ENCODE peak calls at places on chromosomes 16 and 17, in five cellular contexts. G, O, A, D and W are unnamed samples.

GRCh38 chr17:58577696-58578095 is 63.3 kb upstream of the MTMR4 start:
- DNase-seq in G (peak), D (peak), A (peak), O (peak), W (no peak)

GRCh38 chr16:69105501-69106361 is at the start of gene HAS3:
- DNase-seq in O (peak), A (peak), D (peak), G (peak), W (no peak)

GRCh38 chr17:44345497-44346026 is 460 bp downstream of the GRN start:
- DNase-seq in A (peak), D (peak), O (peak), G (peak), W (peak)

GRCh38 chr16:73064996-73065349 is 17.0 kb upstream of the ZFHX3 start:
- DNase-seq in O (no peak), D (no peak), G (no peak), A (no peak), W (no peak)

GRCh38 chr16:12583237-12583897 is 220.3 kb downstream of the CPPED1 start:
- DNase-seq in A (no peak), O (no peak), D (no peak), G (no peak), W (no peak)

GRCh38 chr17:13735444-13735843 is 133.7 kb upstream of the HS3ST3A1 start:
- DNase-seq in O (no peak), D (no peak), G (no peak), A (no peak), W (no peak)

GRCh38 chr16:22923491-22923890 is 109.5 kb downstream of the HS3ST2 start:
- DNase-seq in A (no peak), O (no peak), G (no peak), D (no peak), W (no peak)

GRCh38 chr16:84098939-84099338 is 17.8 kb downstream of the MBTPS1 start:
- DNase-seq in D (no peak), A (no peak), O (no peak), G (no peak), W (no peak)

GRCh38 chr17:4170639-4171280 is 27.8 kb downstream of the CYB5D2 start:
- DNase-seq in O (no peak), A (no peak), D (no peak), G (no peak), W (no peak)

GRCh38 chr17:78879679-78880186 is 23.3 kb downstream of the CEP295NL start:
- DNase-seq in D (peak), A (no peak), G (no peak), O (peak), W (peak)

GRCh38 chr16:1691956-1692355 is 13.9 kb downstream of the JPT2 start:
- DNase-seq in A (no peak), D (no peak), G (no peak), O (no peak), W (no peak)

GRCh38 chr16:51393381-51394005 is 242.4 kb upstream of the SALL1 start:
- DNase-seq in O (no peak), A (no peak), G (no peak), D (peak), W (no peak)

GRCh38 chr17:67362173-67362572 is 4.2 kb downstream of the PSMD12 start:
- DNase-seq in A (no peak), G (no peak), D (no peak), O (no peak), W (no peak)

GRCh38 chr17:32256012-32256694 is 9.5 kb upstream of the RHBDL3 start:
- DNase-seq in D (no peak), A (no peak), G (no peak), O (no peak), W (no peak)

GRCh38 chr16:1164382-1164781 is 11.5 kb downstream of the CACNA1H start:
- DNase-seq in D (no peak), G (no peak), O (no peak), A (no peak), W (no peak)

GRCh38 chr16:87335306-87335967 is 18.2 kb upstream of the C16orf95 start:
- DNase-seq in O (no peak), A (no peak), D (no peak), G (no peak), W (no peak)

GRCh38 chr17:39402279-39402889 is 958 bp upstream of the FBXL20 start:
- DNase-seq in D (peak), O (peak), A (peak), G (peak), W (peak)

GRCh38 chr16:81313731-81314602 is 795 bp upstream of the GAN start:
- DNase-seq in D (no peak), A (no peak), O (no peak), G (peak), W (no peak)

GRCh38 chr16:84528317-84528716 is 23.9 kb upstream of the MEAK7 start:
- DNase-seq in G (no peak), A (no peak), D (no peak), O (no peak), W (no peak)

GRCh38 chr16:14548933-14549788 is 80.9 kb downstream of the PARN start:
- DNase-seq in O (no peak), G (no peak), D (peak), A (no peak), W (no peak)

GRCh38 chr16:27736431-27736830 is 186.5 kb downstream of the KATNIP start:
- DNase-seq in O (no peak), D (no peak), A (no peak), G (no peak), W (no peak)

GRCh38 chr17:19397556-19398041 is 10.6 kb upstream of the MFAP4 start:
- DNase-seq in A (no peak), D (no peak), O (no peak), G (peak), W (no peak)

GRCh38 chr16:15653227-15653626 is 3.2 kb downstream of the NDE1 start:
- DNase-seq in D (peak), G (no peak), O (no peak), A (no peak), W (no peak)

GRCh38 chr17:9484789-9485188 is 90.8 kb downstream of the STX8 start:
- DNase-seq in D (no peak), A (no peak), O (no peak), G (no peak), W (no peak)

GRCh38 chr17:60335289-60335688 is 56.6 kb downstream of the USP32 start:
- DNase-seq in G (no peak), O (no peak), D (no peak), A (no peak), W (no peak)

GRCh38 chr16:81520560-81521135 is 76.0 kb downstream of the CMIP start:
- DNase-seq in D (no peak), O (no peak), G (no peak), A (no peak), W (no peak)

GRCh38 chr17:61583242-61583641 is 7.8 kb downstream of the NACA2 start:
- DNase-seq in G (no peak), A (peak), D (peak), O (peak), W (peak)

GRCh38 chr16:77183137-77183536 is 7.9 kb upstream of the MON1B start:
- DNase-seq in D (no peak), G (no peak), O (no peak), A (no peak), W (no peak)

GRCh38 chr17:39755550-39756375 is 18.0 kb downstream of the GRB7 start:
- DNase-seq in A (no peak), G (no peak), D (no peak), O (no peak), W (no peak)

GRCh38 chr16:67456383-67457140 is 24.4 kb downstream of the ATP6V0D1 start:
- DNase-seq in A (no peak), O (peak), D (no peak), G (no peak), W (no peak)

DNA sequence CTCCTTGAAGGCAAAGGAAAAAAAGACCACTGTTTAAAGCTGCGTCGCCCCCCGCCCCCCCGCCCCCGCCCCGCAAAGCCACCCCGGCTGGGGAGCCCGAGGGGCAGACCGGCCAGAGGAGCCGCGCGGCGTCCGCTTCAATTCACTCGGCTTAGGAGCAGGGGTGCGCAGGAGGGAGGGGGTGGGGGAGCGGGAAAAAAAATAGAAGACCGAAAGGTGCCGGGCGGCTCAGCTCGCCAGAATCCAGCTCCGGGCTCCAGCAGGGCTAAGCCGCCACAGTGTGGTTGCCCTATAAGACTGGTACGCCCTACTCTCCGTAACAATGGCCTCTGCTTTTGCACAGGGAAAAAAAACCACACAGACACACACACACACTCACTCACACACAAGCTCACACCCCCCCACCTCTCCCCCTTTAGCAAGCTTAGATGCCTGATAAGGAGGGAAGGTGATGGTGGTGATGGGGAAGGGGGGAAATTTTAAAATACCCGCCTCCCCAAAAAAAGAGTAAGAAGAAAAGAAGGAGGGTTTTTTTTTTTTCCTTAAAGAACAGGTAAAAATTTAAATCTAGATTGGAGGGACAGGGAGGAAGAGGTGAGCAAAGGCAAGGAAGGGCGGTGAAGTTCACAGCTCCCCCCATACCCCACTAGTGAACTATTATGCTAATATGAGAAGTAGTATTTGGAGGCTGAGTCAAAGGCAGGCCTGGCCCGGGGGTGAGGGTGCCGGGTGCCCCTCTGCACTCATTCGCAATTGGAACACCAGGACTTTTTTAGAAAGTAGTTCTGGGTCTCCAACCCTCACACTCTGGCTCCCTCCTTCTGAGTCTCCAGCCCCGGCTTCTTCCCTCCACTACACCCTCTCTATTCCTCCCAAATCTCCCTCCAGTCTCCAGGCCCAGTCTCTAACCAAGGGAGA is 11.0 kb upstream of the HOXB2 start:
- DNase-seq in O (peak), G (no peak), D (peak), A (no peak), W (no peak)
- TF ChIP-seq EZH2 in O (no peak), G (peak), D (no peak), A (no peak), W (no peak)

GRCh38 chr16:88769617-88770458 is 15.2 kb downstream of the PIEZO1 start:
- DNase-seq in D (peak), A (no peak), O (peak), G (peak), W (no peak)

GRCh38 chr16:88771294-88771772 is 13.7 kb downstream of the PIEZO1 start:
- DNase-seq in O (no peak), D (no peak), G (no peak), A (no peak), W (no peak)

GRCh38 chr16:88768041-88768876 is 16.8 kb downstream of the PIEZO1 start:
- DNase-seq in D (peak), G (no peak), O (peak), A (no peak), W (no peak)

GRCh38 chr16:88772871-88773811 is 11.9 kb downstream of the PIEZO1 start:
- DNase-seq in D (no peak), O (peak), G (no peak), A (no peak), W (no peak)

DNA sequence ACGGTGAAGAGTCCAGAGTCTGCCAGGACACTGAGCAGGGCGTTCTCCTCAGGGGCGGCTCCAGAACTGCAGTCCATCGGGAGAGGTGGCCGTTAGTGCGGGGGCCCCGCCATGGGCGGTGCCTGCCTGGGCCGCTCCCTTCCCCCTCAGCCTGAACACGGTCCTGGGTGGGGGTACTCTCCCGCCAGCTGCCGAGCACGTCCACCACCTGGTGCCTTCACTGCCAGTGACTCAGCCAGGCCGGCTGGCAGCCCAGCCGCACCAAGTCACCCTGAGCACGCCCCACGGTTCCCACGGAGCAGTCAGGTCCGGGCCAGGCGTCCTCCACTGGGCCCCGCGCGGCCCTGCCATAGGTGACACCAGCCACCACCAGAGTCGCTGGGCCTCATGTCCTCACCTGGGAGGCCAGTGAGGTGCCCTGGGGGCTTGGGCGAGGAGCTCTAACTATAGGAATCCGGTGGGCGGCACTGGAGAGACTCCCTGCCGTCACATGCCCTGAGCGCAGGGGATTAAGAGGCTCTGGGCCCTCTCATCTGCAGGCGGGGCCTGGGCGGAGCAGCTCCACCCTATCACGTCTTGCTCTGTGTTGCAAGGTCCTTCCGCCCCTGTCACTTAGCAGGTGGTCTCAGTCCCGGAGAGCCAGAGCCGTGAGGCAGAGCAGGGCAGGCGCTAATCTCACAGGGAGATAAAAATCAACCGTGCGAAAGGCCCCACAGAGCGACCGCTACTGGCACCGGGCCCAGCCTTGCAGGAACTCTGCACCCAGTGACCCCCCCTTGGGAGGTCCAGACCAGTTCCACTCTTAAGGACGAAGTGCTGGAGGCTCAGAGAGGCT is 14.3 kb downstream of the PIEZO1 start:
- DNase-seq in O (peak), A (peak), G (no peak), D (peak), W (no peak)
- TF ChIP-seq POLR2AphosphoS5 in O (peak), A (peak), G (no peak), D (peak), W (peak)

DNA sequence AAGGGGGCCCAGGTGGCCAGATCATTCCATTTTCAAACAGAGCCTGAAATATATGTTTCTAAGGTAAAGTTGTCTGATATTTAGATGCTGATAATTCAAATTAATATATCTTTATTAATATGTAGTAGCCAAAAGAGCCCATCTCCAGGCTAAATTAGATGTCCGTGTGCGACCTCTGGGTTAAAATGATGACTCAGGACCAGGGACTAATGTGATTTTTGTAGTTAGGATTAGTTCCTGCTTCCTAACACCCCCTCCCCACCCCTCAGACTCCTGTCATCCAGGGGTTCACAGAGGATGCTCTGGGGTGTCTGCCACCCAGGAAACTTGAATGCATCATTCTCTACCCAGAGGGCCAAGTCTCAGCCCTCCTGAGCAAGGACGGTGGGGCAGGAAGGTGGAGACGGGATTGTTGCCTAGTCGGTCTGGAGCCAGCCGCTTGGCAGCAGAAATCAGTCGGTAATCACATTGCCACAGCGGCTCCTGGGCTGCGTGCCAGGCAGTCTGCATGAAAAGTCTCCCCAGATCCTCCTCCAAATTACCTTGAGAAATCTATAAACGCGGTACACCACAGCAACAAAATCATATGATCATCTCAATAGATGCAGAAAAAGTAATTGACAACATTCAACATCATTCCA is 29.8 kb downstream of the CNGB1 start:
- DNase-seq in D (peak), A (no peak), O (no peak), G (no peak), W (no peak)
- H3K9ac ChIP-seq in D (no peak), A (no peak), O (no peak), G (no peak), W (no peak)

GRCh38 chr16:11553371-11553770 is 33.3 kb downstream of the LITAF start:
- DNase-seq in G (no peak), A (no peak), D (no peak), O (no peak), W (no peak)
- TF ChIP-seq EZH2 in G (no peak), A (no peak), D (no peak), O (no peak), W (no peak)

DNA sequence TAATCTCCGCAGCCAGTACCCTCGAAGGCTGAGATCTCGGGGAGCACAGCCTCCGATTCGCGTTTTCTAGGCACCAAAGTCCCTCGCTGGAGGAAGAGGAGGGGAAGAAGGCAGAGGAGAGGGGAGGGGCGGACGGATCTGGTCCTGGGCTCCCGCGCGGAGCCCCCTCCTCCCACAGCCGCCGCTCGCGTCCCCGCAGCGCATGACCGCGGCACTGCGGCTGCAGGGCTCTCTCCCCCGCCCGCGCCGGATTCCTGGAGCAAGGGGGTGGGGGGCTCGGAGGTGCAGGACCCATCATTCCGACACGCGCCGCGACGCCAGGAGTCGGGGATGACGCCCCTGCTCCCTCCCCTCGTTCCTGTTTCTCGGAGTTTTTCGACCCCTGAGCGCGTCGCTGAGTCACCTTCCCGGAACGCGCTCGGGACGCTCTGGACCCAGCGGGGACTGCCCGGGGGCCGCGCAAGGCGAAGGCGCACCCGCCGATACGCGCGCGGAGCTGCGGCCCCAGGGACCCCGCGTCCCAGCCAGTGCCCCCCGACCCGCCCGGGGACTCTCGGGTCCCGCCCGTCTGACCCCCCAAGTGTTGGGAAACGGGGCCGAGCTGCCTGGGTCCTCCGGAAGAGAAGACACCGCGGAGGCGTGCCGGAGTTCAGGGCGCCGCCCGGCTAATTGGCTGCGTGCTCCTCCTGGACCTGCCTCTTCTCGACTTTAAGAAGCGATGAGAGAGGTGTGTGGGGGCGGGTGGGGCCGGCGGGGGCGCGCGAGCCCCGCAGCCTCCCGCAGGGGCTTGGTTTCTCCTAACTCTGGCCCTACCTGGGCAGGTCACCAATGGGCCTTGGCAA is 1.4 kb upstream of the SPHK1 start:
- DNase-seq in D (peak), O (peak), G (peak), A (no peak), W (no peak)
- TF ChIP-seq POLR2AphosphoS5 in D (peak), O (no peak), G (no peak), A (peak), W (no peak)

GRCh38 chr17:6557040-6557438 is 684 bp upstream of the PITPNM3 start:
- DNase-seq in G (no peak), D (no peak), A (no peak), O (no peak), W (no peak)
- H3K9ac ChIP-seq in G (no peak), D (no peak), A (no peak), O (no peak), W (no peak)

GRCh38 chr16:88645455-88645854 is 5.4 kb downstream of the CYBA start:
- DNase-seq in D (no peak), A (no peak), G (no peak), O (no peak), W (no peak)
- TF ChIP-seq EZH2 in D (no peak), A (no peak), G (no peak), O (no peak), W (no peak)

GRCh38 chr17:7573324-7574080 is 5.9 kb upstream of the CD68 start:
- DNase-seq in D (peak), A (no peak), O (peak), G (peak), W (no peak)
- TF ChIP-seq POLR2AphosphoS5 in D (peak), A (peak), O (peak), G (peak), W (peak)